ENCODE peak calls at places on chromosome 15, in six cellular contexts. I is NAMALWA, T is cardiac fibroblast, M is hippocampal formation, Y is foreskin fibroblast, E is NCI-H1417. O is an unnamed sample.

GRCh38 chr15:54045397-54045796 is 67.2 kb downstream of the UNC13C start:
- DNase-seq in M (no peak), Y (no peak), E (no peak), T (no peak), I (no peak), O (no peak)

GRCh38 chr15:65917936-65918335 is 48.6 kb downstream of the RAB11A start:
- DNase-seq in E (no peak), M (no peak), Y (no peak), T (no peak), I (no peak), O (no peak)

GRCh38 chr15:38554354-38554753 is 10.3 kb downstream of the RASGRP1 start:
- DNase-seq in M (no peak), T (no peak), E (no peak), Y (no peak), I (no peak), O (no peak)

GRCh38 chr15:57395292-57395691 is 19.0 kb downstream of the CGNL1 start:
- DNase-seq in T (peak), E (no peak), I (no peak), M (peak), Y (peak), O (peak)

GRCh38 chr15:39230205-39230916 is 350.5 kb upstream of the THBS1 start:
- DNase-seq in E (no peak), I (no peak), T (peak), M (no peak), Y (peak), O (no peak)

GRCh38 chr15:74780983-74781672 is 752 bp upstream of the CSK start:
- DNase-seq in I (peak), M (no peak), T (peak), E (no peak), Y (peak), O (no peak)

GRCh38 chr15:88249220-88249619 is 7.3 kb downstream of the NTRK3 start:
- DNase-seq in E (no peak), T (peak), I (no peak), Y (no peak), M (no peak), O (no peak)

GRCh38 chr15:95446854-95447253 is 883.6 kb upstream of the NR2F2 start:
- DNase-seq in E (no peak), M (no peak), I (peak), Y (no peak), T (no peak), O (no peak)

GRCh38 chr15:38992541-38993334 is 428.1 kb upstream of the RASGRP1 start:
- DNase-seq in Y (no peak), E (no peak), M (no peak), T (peak), I (no peak), O (no peak)

GRCh38 chr15:41774873-41775417 is 661 bp downstream of the MAPKBP1 start:
- DNase-seq in I (no peak), T (no peak), Y (no peak), E (no peak), M (peak), O (no peak)

O was measured in epithelial cell of prostate.